ENCODE peak calls at places on chromosomes 1 and 21, in five cellular contexts. I, R, D, F and L are unnamed samples.

GRCh38 chr1:11563560-11564069 is 84.7 kb downstream of the DISP3 start:
- DNase-seq in I (no peak), R (peak; percentile 48), D (no peak), F (no peak), L (no peak)

GRCh38 chr1:161216945-161217712 is 2.0 kb downstream of the FCER1G start:
- DNase-seq in I (peak; percentile 57), R (peak; percentile 73), D (peak; percentile 66), F (no peak), L (no peak)

GRCh38 chr21:44052071-44052829 is 40.1 kb downstream of the TRAPPC10 start:
- DNase-seq in I (no peak), R (no peak), D (no peak), F (no peak), L (no peak)

GRCh38 chr1:87240661-87241285 is 87.9 kb upstream of the LMO4 start:
- DNase-seq in I (no peak), R (no peak), D (no peak), F (no peak), L (no peak)

GRCh38 chr1:19203440-19203839 is 6.6 kb downstream of the UBR4 start:
- DNase-seq in I (peak; percentile 27), R (peak; percentile 53), D (peak; percentile 72), F (no peak), L (no peak)

GRCh38 chr1:218384576-218384975 is 39.4 kb downstream of the TGFB2 start:
- DNase-seq in I (no peak), R (peak; percentile 81), D (peak; percentile 35), F (no peak), L (no peak)

GRCh38 chr1:165768513-165769394 is at the start of gene TMCO1:
- DNase-seq in I (peak; percentile 94), R (peak; percentile 99), D (peak; percentile 99), F (peak; percentile 88), L (peak; percentile 95)

GRCh38 chr1:230350208-230350921 is 75.8 kb downstream of the PGBD5 start:
- DNase-seq in I (no peak), R (peak; percentile 71), D (no peak), F (no peak), L (no peak)

GRCh38 chr1:182173791-182174190 is 112.3 kb upstream of the ZNF648 start:
- DNase-seq in I (no peak), R (no peak), D (no peak), F (no peak), L (no peak)

GRCh38 chr1:160375788-160376524 is 9.1 kb downstream of the NHLH1 start:
- DNase-seq in I (no peak), R (peak; percentile 82), D (peak; percentile 17), F (no peak), L (no peak)

GRCh38 chr1:98661544-98662353 is at the start of gene SNX7:
- DNase-seq in I (no peak), R (peak; percentile 34), D (peak; percentile 72), F (no peak), L (peak; percentile 89)

GRCh38 chr1:66132324-66132723 is 339.6 kb downstream of the PDE4B start:
- DNase-seq in I (no peak), R (no peak), D (no peak), F (no peak), L (no peak)

GRCh38 chr1:152745289-152745704 is 12.5 kb upstream of the KPRP start:
- DNase-seq in I (no peak), R (peak; percentile 33), D (peak; percentile 54), F (no peak), L (no peak)

GRCh38 chr1:234997201-234998173 is 131.2 kb downstream of the TOMM20 start:
- DNase-seq in I (peak; percentile 95), R (peak; percentile 100), D (peak; percentile 100), F (no peak), L (peak; percentile 95)

GRCh38 chr1:19768321-19769210 is 31.1 kb downstream of the TMCO4 start:
- DNase-seq in I (no peak), R (no peak), D (no peak), F (no peak), L (no peak)

GRCh38 chr1:109769335-109770078 is 5.8 kb upstream of the EPS8L3 start:
- DNase-seq in I (no peak), R (peak; percentile 78), D (peak; percentile 87), F (no peak), L (peak; percentile 3)

GRCh38 chr1:217562229-217562878 is 68.5 kb downstream of the GPATCH2 start:
- DNase-seq in I (peak; percentile 67), R (peak; percentile 79), D (peak; percentile 80), F (no peak), L (no peak)

GRCh38 chr1:94154989-94155388 is 34.0 kb upstream of the ABCA4 start:
- DNase-seq in I (no peak), R (no peak), D (no peak), F (no peak), L (no peak)

GRCh38 chr1:39268112-39268581 is 63.7 kb downstream of the MACF1 start:
- DNase-seq in I (peak; percentile 67), R (peak; percentile 74), D (peak; percentile 82), F (no peak), L (peak; percentile 20)

GRCh38 chr1:56836359-56836758 is 17.2 kb upstream of the FYB2 start:
- DNase-seq in I (no peak), R (no peak), D (no peak), F (no peak), L (no peak)

GRCh38 chr1:156279837-156280236 is 2.8 kb downstream of the SMG5 start:
- DNase-seq in I (no peak), R (no peak), D (no peak), F (no peak), L (no peak)

GRCh38 chr1:19484338-19484792 is 974 bp downstream of the CAPZB start:
- DNase-seq in I (no peak), R (no peak), D (no peak), F (no peak), L (no peak)

GRCh38 chr1:115183158-115183557 is 93.9 kb upstream of the TSPAN2 start:
- DNase-seq in I (no peak), R (no peak), D (no peak), F (no peak), L (no peak)

GRCh38 chr1:15046487-15047165 is 106.9 kb upstream of the TMEM51 start:
- DNase-seq in I (peak; percentile 55), R (peak; percentile 45), D (peak; percentile 72), F (peak; percentile 44), L (peak; percentile 65)

GRCh38 chr1:207847116-207847515 is 63.8 kb downstream of the CD34 start:
- DNase-seq in I (no peak), R (peak; percentile 25), D (no peak), F (no peak), L (no peak)

GRCh38 chr21:35428489-35428888 is 379.4 kb upstream of the RUNX1 start:
- DNase-seq in I (no peak), R (no peak), D (no peak), F (peak; percentile 22), L (no peak)

GRCh38 chr1:67723620-67724019 is 38.6 kb downstream of the GADD45A start:
- DNase-seq in I (no peak), R (peak; percentile 81), D (peak; percentile 58), F (no peak), L (no peak)

GRCh38 chr1:200869753-200870391 is 2.9 kb upstream of the GPR25 start:
- DNase-seq in I (no peak), R (no peak), D (no peak), F (no peak), L (no peak)

GRCh38 chr1:17280894-17281293 is 27.1 kb upstream of the PADI4 start:
- DNase-seq in I (no peak), R (no peak), D (no peak), F (no peak), L (no peak)

GRCh38 chr1:206703647-206704046 is 18.9 kb downstream of the MAPKAPK2 start:
- DNase-seq in I (no peak), R (no peak), D (no peak), F (peak; percentile 36), L (no peak)

GRCh38 chr21:31609081-31609480 is 50.4 kb upstream of the SOD1 start:
- DNase-seq in I (no peak), R (no peak), D (no peak), F (no peak), L (no peak)

GRCh38 chr1:236541710-236542109 is 17.9 kb downstream of the LGALS8 start:
- DNase-seq in I (no peak), R (no peak), D (no peak), F (no peak), L (no peak)

GRCh38 chr1:147209825-147210821 is 15.0 kb downstream of the FMO5 start:
- DNase-seq in I (no peak), R (no peak), D (no peak), F (no peak), L (no peak)

GRCh38 chr1:53137729-53138128 is 4.7 kb downstream of the SLC1A7 start:
- DNase-seq in I (no peak), R (no peak), D (no peak), F (no peak), L (no peak)

GRCh38 chr1:227136210-227136609 is 182.1 kb downstream of the CDC42BPA start:
- DNase-seq in I (no peak), R (no peak), D (no peak), F (no peak), L (no peak)

GRCh38 chr1:205505076-205505729 is 734 bp downstream of the CDK18 start:
- DNase-seq in I (no peak), R (no peak), D (no peak), F (no peak), L (no peak)

GRCh38 chr1:109191377-109191776 is 22.3 kb upstream of the SARS1 start:
- DNase-seq in I (no peak), R (no peak), D (no peak), F (no peak), L (no peak)

GRCh38 chr1:206809504-206810084 is 37.3 kb upstream of the IL10 start:
- DNase-seq in I (no peak), R (peak; percentile 61), D (peak; percentile 39), F (no peak), L (peak; percentile 34)

GRCh38 chr1:47252795-47253194 is 20.8 kb upstream of the TAL1 start:
- DNase-seq in I (no peak), R (no peak), D (no peak), F (no peak), L (no peak)